ENCODE peak calls at places on chromosome 13, in eight cellular contexts. C is hepatic stellate cell; B is glutamatergic neuron; D is nephron progenitor cell; X is GM12891; E is stimulated activated naive CD4-positive, alpha-beta T cell; I is foreskin fibroblast; P is tibial nerve. Y is an unnamed sample.
A peak's percentile ranks its signal among the peaks of the same experiment; 100 is the strongest.

GRCh38 chr13:73984949-73985691 is 149.1 kb downstream of the KLF12 start:
- DNase-seq in D (no peak), B (no peak), X (no peak), P (no peak), E (peak; percentile 85), C (no peak), I (no peak), Y (no peak)

GRCh38 chr13:113730831-113731191 is 28.2 kb upstream of the TMEM255B start:
- DNase-seq in P (no peak), B (no peak), I (no peak), D (no peak), C (no peak), E (no peak), X (no peak), Y (no peak)

GRCh38 chr13:92054389-92054788 is 656.0 kb downstream of the GPC5 start:
- DNase-seq in E (no peak), C (no peak), D (no peak), I (no peak), B (no peak), P (no peak), X (no peak), Y (no peak)

GRCh38 chr13:25114220-25114619 is 18.3 kb downstream of the PABPC3 start:
- DNase-seq in B (peak; percentile 83), E (no peak), I (peak; percentile 62), P (peak; percentile 75), D (peak; percentile 79), C (peak; percentile 65), X (peak; percentile 43), Y (peak; percentile 48)

GRCh38 chr13:28301839-28302238 is 163.5 kb downstream of the PAN3 start:
- DNase-seq in E (no peak), D (no peak), C (no peak), X (no peak), I (no peak), B (no peak), P (no peak), Y (no peak)

GRCh38 chr13:32195713-32196112 is 119.5 kb downstream of the ZAR1L start:
- DNase-seq in P (no peak), C (no peak), I (no peak), B (no peak), D (no peak), X (no peak), E (no peak), Y (no peak)

GRCh38 chr13:109768176-109768575 is 18.2 kb downstream of the IRS2 start:
- DNase-seq in B (no peak), D (no peak), P (no peak), C (no peak), E (no peak), I (no peak), X (no peak), Y (no peak)

GRCh38 chr13:67996101-67996500 is 766.0 kb upstream of the PCDH9 start:
- DNase-seq in I (no peak), P (no peak), X (no peak), C (no peak), B (no peak), D (no peak), E (no peak), Y (no peak)

GRCh38 chr13:91145806-91146205 is 201.7 kb upstream of the MIR17HG start:
- DNase-seq in D (no peak), B (no peak), E (no peak), X (no peak), P (no peak), C (no peak), I (no peak), Y (no peak)

GRCh38 chr13:70960841-70961443 is 852.7 kb upstream of the KLHL1 start:
- DNase-seq in E (no peak), P (peak; percentile 22), B (no peak), D (no peak), I (no peak), C (no peak), X (no peak), Y (no peak)

Y was measured in heart right ventricle.